ENCODE peak calls at places on chromosomes 16 and 17, in four cellular contexts. C, V, L and K are unnamed samples.
A peak's percentile ranks its signal among the peaks of the same experiment; 100 is the strongest.

GRCh38 chr16:58348986-58349385 is 43.3 kb upstream of the GINS3 start:
- DNase-seq in C (no peak), V (no peak), L (no peak), K (no peak)

GRCh38 chr16:23976091-23977001 is 140.6 kb downstream of the PRKCB start:
- DNase-seq in C (no peak), V (no peak), L (no peak), K (no peak)

GRCh38 chr17:42853968-42854790 is 3.2 kb downstream of the AOC3 start:
- DNase-seq in C (no peak), V (no peak), L (no peak), K (no peak)

GRCh38 chr17:73017653-73018052 is 74.8 kb downstream of the SLC39A11 start:
- DNase-seq in C (no peak), V (no peak), L (no peak), K (no peak)

GRCh38 chr16:61901689-61902088 is 134.5 kb downstream of the CDH8 start:
- DNase-seq in C (no peak), V (no peak), L (no peak), K (no peak)

GRCh38 chr16:88378401-88378800 is 4.4 kb upstream of the ZNF469 start:
- DNase-seq in C (no peak), V (no peak), L (no peak), K (no peak)

GRCh38 chr17:78023042-78023441 is 64.5 kb downstream of the TNRC6C start:
- DNase-seq in C (no peak), V (no peak), L (no peak), K (no peak)

GRCh38 chr17:78967782-78968362 is 11.9 kb downstream of the LGALS3BP start:
- DNase-seq in C (no peak), V (no peak), L (no peak), K (no peak)

GRCh38 chr17:55584055-55584685 is 72.9 kb upstream of the SMIM36 start:
- DNase-seq in C (no peak), V (no peak), L (no peak), K (no peak)

GRCh38 chr17:57782642-57783337 is 37.7 kb upstream of the CCDC182 start:
- DNase-seq in C (no peak), V (no peak), L (no peak), K (no peak)

GRCh38 chr16:55703003-55704001 is 47.5 kb downstream of the SLC6A2 start:
- DNase-seq in C (no peak), V (peak; percentile 54), L (peak; percentile 19), K (no peak)

GRCh38 chr16:51630051-51630450 is 479.0 kb upstream of the SALL1 start:
- DNase-seq in C (no peak), V (no peak), L (no peak), K (peak; percentile 52)

GRCh38 chr16:70687172-70687531 is 1.3 kb upstream of the MTSS2 start:
- DNase-seq in C (no peak), V (no peak), L (no peak), K (no peak)
- TF ChIP-seq EGR1 in C (no peak), V (no peak), L (no peak), K (no peak)

GRCh38 chr17:66272699-66273390 is 29.6 kb upstream of the PRKCA start:
- DNase-seq in C (no peak), V (no peak), L (peak; percentile 46), K (no peak)

GRCh38 chr17:66273391-66273722 is 29.1 kb upstream of the PRKCA start:
- DNase-seq in C (no peak), V (no peak), L (no peak), K (no peak)

GRCh38 chr17:66276328-66276937 is 26.0 kb upstream of the PRKCA start:
- DNase-seq in C (no peak), V (no peak), L (no peak), K (no peak)

GRCh38 chr17:66271512-66271911 is 30.9 kb upstream of the PRKCA start:
- DNase-seq in C (no peak), V (no peak), L (no peak), K (no peak)

GRCh38 chr17:66275651-66276050 is 26.8 kb upstream of the PRKCA start:
- DNase-seq in C (no peak), V (peak; percentile 97), L (no peak), K (no peak)
- TF ChIP-seq EGR1 in C (no peak), V (no peak), L (no peak), K (no peak)

GRCh38 chr16:67537270-67537635 is 8.6 kb downstream of the RIPOR1 start:
- DNase-seq in C (no peak), V (no peak), L (no peak), K (peak; percentile 71)
- TF ChIP-seq EGR1 in C (no peak), V (no peak), L (no peak), K (no peak)

GRCh38 chr17:74130841-74131240 is 72.6 kb upstream of the RPL38 start:
- DNase-seq in C (no peak), V (no peak), L (no peak), K (no peak)
- TF ChIP-seq EGR1 in C (no peak), V (no peak), L (no peak), K (no peak)

GRCh38 chr17:38457577-38458371 is 29.5 kb downstream of the ARHGAP23 start:
- DNase-seq in C (no peak), V (no peak), L (no peak), K (no peak)
- TF ChIP-seq EGR1 in C (no peak), V (no peak), L (no peak), K (no peak)

DNA sequence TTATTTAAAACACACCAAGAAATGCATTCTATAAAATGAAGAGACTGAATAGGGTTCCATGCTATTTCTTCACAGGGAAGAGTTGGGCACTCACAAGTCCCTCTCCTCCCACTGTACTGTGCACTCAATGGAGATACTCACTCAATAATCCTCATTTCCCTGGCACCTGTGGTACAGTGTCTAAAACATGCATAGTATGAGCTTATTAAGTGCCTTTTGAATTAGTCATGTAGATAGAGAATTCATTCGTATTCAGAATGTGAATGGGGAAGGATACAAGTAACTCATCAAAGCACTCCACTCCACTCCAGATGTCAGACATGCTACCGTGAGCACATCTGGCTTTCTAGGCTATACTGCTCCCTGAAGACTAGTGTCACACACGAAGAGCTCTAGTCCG is 6.3 kb downstream of the C17orf75 start:
- DNase-seq in C (no peak), V (no peak), L (no peak), K (no peak)
- TF ChIP-seq EGR1 in C (no peak), V (no peak), L (no peak), K (no peak)

DNA sequence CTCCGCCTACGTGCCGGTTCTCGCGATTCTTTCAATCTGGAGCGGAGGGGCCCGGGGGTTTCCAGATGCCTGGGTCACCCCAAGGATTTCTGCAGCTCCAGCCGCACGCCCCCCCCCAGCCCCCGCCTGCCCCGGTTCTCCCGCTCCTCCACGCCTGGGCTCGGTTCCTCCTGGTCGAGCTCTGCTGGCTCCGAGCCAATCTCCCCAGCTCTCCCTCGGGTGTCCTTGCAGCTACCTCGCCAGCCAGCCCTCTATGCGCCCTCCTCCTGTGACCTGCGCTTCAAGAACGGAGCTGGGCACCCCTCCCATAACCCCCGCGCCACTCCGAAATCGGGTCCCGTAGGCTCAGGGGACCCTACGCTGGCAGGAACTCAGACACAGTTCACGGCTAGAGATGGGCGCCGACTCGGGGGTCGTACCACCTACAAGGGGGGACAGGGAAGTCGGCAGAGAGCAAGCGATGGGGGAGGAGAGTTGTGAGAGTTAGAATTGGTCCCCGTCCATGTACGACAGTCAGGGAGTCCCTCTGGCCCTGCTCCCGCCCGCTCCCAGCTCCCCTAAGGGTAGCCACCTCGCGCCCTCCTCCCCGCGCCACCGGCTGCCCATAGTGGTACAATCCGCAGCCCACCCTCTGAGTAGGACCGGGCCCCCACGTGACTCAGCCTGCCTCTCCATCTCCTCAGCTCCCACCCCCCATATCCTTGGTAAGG is 956 bp downstream of the FGF11 start:
- DNase-seq in C (no peak), V (no peak), L (peak; percentile 28), K (peak; percentile 90)
- TF ChIP-seq EGR1 in C (no peak), V (no peak), L (no peak), K (peak; percentile 25)

GRCh38 chr17:76638263-76638662 is 5.3 kb downstream of the ST6GALNAC1 start:
- DNase-seq in C (no peak), V (no peak), L (no peak), K (no peak)

GRCh38 chr17:76642994-76643393 is 563 bp downstream of the ST6GALNAC1 start:
- DNase-seq in C (no peak), V (no peak), L (no peak), K (no peak)

GRCh38 chr17:76642032-76642561 is 1.5 kb downstream of the ST6GALNAC1 start:
- DNase-seq in C (no peak), V (no peak), L (no peak), K (no peak)

GRCh38 chr17:76641501-76641900 is 2.1 kb downstream of the ST6GALNAC1 start:
- DNase-seq in C (no peak), V (peak; percentile 22), L (no peak), K (no peak)

DNA sequence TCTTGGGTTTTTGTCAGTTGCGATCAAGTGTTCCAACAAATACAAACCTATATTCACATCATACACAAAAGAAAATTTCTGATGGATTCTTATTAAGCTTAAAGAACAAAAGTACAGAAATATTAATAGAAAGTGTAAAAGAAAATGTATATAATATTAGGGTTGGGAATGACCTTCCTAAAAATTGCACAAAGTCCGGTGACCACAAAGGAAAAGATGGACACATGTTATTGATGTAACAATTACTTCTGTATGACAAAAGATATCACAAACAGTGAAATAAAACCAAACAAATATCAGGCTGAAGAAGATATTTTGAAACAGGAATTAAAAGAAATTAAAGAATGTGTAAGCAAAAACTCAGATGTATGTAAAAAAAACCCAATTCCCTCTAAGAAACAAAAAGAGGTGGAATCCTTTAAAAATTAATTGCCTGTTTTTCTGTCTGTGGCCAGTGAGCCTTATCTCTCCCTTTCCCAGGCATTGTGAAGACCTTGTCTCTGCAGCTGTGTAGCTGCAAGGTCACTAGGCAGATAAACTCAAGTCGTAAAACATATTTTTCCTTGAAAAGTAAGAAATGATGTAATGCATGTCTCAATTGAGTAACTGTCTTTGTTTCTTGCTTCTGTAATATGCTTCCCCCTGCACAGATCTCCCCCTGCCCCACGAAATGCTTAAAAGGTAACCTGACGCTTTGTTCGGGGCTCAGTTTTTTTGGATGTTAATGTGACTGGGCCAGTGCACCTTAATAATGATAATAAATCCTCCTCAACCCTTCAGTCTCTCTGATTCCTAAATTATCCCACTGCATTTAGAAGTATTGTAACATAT is 2.8 kb downstream of the ST6GALNAC1 start:
- DNase-seq in C (no peak), V (no peak), L (no peak), K (no peak)
- TF ChIP-seq EGR1 in C (no peak), V (no peak), L (peak; percentile 9), K (no peak)

GRCh38 chr17:28478940-28479615 is 5.6 kb downstream of the SLC13A2 start:
- DNase-seq in C (no peak), V (no peak), L (no peak), K (no peak)
- TF ChIP-seq EGR1 in C (no peak), V (no peak), L (no peak), K (no peak)

GRCh38 chr16:27402964-27403600 is 1.1 kb downstream of the IL21R start:
- DNase-seq in C (no peak), V (no peak), L (no peak), K (no peak)
- TF ChIP-seq EGR1 in C (no peak), V (no peak), L (no peak), K (no peak)